ENCODE peak calls at places on chromosomes 4 and X, in six cellular contexts. One of them, this sample, is unnamed.

GRCh38 chr4:168716411-168717129 is 219.7 kb downstream of the PALLD start:
- DNase-seq in fibroblast of lung: no peak
- DNase-seq in mesenchymal stem cell: no peak
- DNase-seq in GM12878: no peak
- DNase-seq in mammary epithelial cell: no peak
- DNase-seq in colonic mucosa: no peak
- DNase-seq in this sample: no peak

GRCh38 chr4:141814499-141814898 is 178.1 kb downstream of the IL15 start:
- DNase-seq in fibroblast of lung: no peak
- DNase-seq in mesenchymal stem cell: no peak
- DNase-seq in GM12878: no peak
- DNase-seq in mammary epithelial cell: no peak
- DNase-seq in colonic mucosa: no peak
- DNase-seq in this sample: no peak

GRCh38 chr4:76095568-76095967 is 21.1 kb downstream of the ART3 start:
- DNase-seq in fibroblast of lung: no peak
- DNase-seq in mesenchymal stem cell: no peak
- DNase-seq in GM12878: no peak
- DNase-seq in mammary epithelial cell: peak; percentile 68
- DNase-seq in colonic mucosa: no peak
- DNase-seq in this sample: no peak

GRCh38 chr4:13988347-13989265 is 361.1 kb upstream of the BOD1L1 start:
- DNase-seq in fibroblast of lung: peak; percentile 98
- DNase-seq in mesenchymal stem cell: peak; percentile 86
- DNase-seq in GM12878: no peak
- DNase-seq in mammary epithelial cell: peak; percentile 94
- DNase-seq in colonic mucosa: peak; percentile 18
- DNase-seq in this sample: no peak

GRCh38 chr4:6470502-6471302 is 1.7 kb downstream of the PPP2R2C start:
- DNase-seq in fibroblast of lung: peak; percentile 41
- DNase-seq in mesenchymal stem cell: peak; percentile 13
- DNase-seq in GM12878: no peak
- DNase-seq in mammary epithelial cell: peak; percentile 30
- DNase-seq in colonic mucosa: peak; percentile 26
- DNase-seq in this sample: peak; percentile 66

GRCh38 chrX:15853586-15854079 is 980 bp downstream of the AP1S2 start:
- DNase-seq in fibroblast of lung: peak; percentile 21
- DNase-seq in mesenchymal stem cell: peak; percentile 25
- DNase-seq in GM12878: no peak
- DNase-seq in mammary epithelial cell: peak; percentile 7
- DNase-seq in colonic mucosa: no peak
- DNase-seq in this sample: peak; percentile 17

GRCh38 chr4:40301592-40301991 is 33.5 kb upstream of the CHRNA9 start:
- DNase-seq in fibroblast of lung: no peak
- DNase-seq in mesenchymal stem cell: no peak
- DNase-seq in GM12878: peak; percentile 85
- DNase-seq in mammary epithelial cell: no peak
- DNase-seq in colonic mucosa: no peak
- DNase-seq in this sample: no peak

GRCh38 chrX:43654431-43655150 is 1.5 kb upstream of the MAOA start:
- DNase-seq in fibroblast of lung: peak; percentile 87
- DNase-seq in mesenchymal stem cell: peak; percentile 95
- DNase-seq in GM12878: peak; percentile 19
- DNase-seq in mammary epithelial cell: peak; percentile 87
- DNase-seq in colonic mucosa: peak; percentile 92
- DNase-seq in this sample: peak; percentile 96

GRCh38 chrX:31931225-31931624 is 859.4 kb upstream of the FTHL17 start:
- DNase-seq in fibroblast of lung: peak; percentile 55
- DNase-seq in mesenchymal stem cell: peak; percentile 1
- DNase-seq in GM12878: no peak
- DNase-seq in mammary epithelial cell: peak; percentile 59
- DNase-seq in colonic mucosa: no peak
- DNase-seq in this sample: peak; percentile 6

GRCh38 chr4:51895158-51895557 is 52.2 kb downstream of the DCUN1D4 start:
- DNase-seq in fibroblast of lung: no peak
- DNase-seq in mesenchymal stem cell: no peak
- DNase-seq in GM12878: no peak
- DNase-seq in mammary epithelial cell: no peak
- DNase-seq in colonic mucosa: no peak
- DNase-seq in this sample: no peak

DNA sequence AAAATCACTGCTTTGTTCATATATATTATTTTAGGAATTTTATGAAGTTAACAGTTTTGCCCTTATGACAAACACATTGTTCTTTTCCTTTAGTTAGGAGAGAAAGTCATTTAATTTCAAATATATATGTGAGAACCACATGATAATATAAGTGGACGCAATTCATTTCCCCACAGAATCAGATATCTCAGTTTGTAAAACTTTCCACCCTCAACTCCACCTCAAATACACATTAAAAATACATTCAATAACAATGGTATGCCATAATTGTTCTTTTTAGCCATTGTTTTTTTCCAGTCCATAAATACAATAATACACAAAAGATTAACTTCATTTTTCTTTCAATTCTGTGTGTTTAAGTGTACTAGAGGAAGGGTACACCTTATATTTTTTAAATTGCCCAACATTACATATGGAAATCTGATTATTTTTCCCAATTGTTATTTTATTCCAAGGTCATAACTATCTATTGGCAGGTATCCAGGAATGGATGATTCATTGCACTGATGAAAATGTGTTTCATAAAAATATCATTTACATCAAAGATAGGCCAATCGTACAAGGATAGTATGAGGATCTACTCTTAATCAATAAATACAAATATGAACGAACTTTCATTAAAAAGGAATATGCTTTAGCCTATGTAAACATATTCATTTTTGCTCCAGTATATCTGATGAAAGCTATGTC is 125.0 kb downstream of the PPP3CA start:
- DNase-seq in fibroblast of lung: no peak
- DNase-seq in mesenchymal stem cell: no peak
- DNase-seq in GM12878: no peak
- DNase-seq in mammary epithelial cell: no peak
- DNase-seq in colonic mucosa: no peak
- DNase-seq in this sample: no peak
- H3K9ac ChIP-seq in fibroblast of lung: no peak overlapping the region
- H3K9ac ChIP-seq in mesenchymal stem cell: no peak overlapping the region
- H3K9ac ChIP-seq in GM12878: no peak overlapping the region
- H3K9ac ChIP-seq in mammary epithelial cell: no peak overlapping the region
- H3K9ac ChIP-seq in colonic mucosa: no peak overlapping the region
- H3K9ac ChIP-seq in this sample: no peak overlapping the region

DNA sequence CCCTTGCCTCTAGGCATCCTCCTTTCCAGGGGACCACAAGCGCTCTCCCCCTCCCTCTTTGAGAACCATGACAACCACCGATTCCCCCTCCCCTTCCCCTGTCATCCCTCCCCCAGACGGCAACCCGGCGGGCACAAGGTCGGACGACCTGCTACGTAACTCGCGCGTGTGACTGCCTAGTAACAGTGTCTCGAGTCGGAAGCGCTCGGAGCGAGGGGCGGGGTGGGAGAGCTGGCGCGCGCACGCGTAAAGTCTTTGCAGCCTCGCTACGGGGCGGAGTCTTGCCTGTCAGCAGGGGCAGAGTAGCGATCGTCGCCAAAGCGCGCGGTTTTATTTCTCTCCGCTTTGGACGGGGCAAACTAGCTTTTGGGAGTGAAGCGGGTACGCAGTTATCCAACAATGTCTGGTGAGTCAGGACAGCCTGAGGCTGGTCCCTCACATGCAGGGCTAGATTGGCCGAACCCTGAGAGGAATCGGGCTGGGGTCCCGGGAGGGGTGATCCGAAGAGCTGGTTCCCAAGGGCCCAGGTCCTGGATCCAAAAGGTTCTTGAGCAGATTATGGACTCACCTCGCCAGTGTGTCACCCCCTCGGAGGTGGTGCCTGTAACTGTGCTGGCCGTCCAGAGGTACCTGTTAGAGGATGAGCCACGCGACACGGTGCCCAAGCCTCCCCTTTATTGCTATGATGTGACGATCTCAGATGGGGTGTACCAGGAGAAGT is at the start of gene RADX:
- DNase-seq in fibroblast of lung: peak; percentile 75
- DNase-seq in mesenchymal stem cell: peak; percentile 86
- DNase-seq in GM12878: peak; percentile 49
- DNase-seq in mammary epithelial cell: peak; percentile 68
- DNase-seq in colonic mucosa: peak; percentile 83
- DNase-seq in this sample: peak; percentile 93
- H3K4me3 ChIP-seq in fibroblast of lung: peak within 1 kb of the TSS; percentile 74
- H3K4me3 ChIP-seq in mesenchymal stem cell: peak within 1 kb of the TSS; percentile 62
- H3K4me3 ChIP-seq in GM12878: peak within 1 kb of the TSS; percentile 73
- H3K4me3 ChIP-seq in mammary epithelial cell: peak within 1 kb of the TSS; percentile 36
- H3K4me3 ChIP-seq in colonic mucosa: peak within 1 kb of the TSS; percentile 41
- H3K4me3 ChIP-seq in this sample: peak within 1 kb of the TSS; percentile 57

GRCh38 chr4:7867701-7868429 is 71.8 kb downstream of the AFAP1 start:
- DNase-seq in fibroblast of lung: peak; percentile 63
- DNase-seq in mesenchymal stem cell: peak; percentile 34
- DNase-seq in GM12878: no peak
- DNase-seq in mammary epithelial cell: peak; percentile 34
- DNase-seq in colonic mucosa: no peak
- DNase-seq in this sample: no peak
- H3K27ac ChIP-seq in fibroblast of lung: no peak overlapping the region
- H3K27ac ChIP-seq in mesenchymal stem cell: no peak overlapping the region
- H3K27ac ChIP-seq in GM12878: no peak overlapping the region
- H3K27ac ChIP-seq in mammary epithelial cell: no peak overlapping the region
- H3K27ac ChIP-seq in colonic mucosa: no peak overlapping the region
- H3K27ac ChIP-seq in this sample: no peak overlapping the region

GRCh38 chr4:94641702-94642560 is 115.8 kb upstream of the BMPR1B start:
- DNase-seq in fibroblast of lung: peak; percentile 87
- DNase-seq in mesenchymal stem cell: peak; percentile 52
- DNase-seq in GM12878: no peak
- DNase-seq in mammary epithelial cell: peak; percentile 60
- DNase-seq in colonic mucosa: no peak
- DNase-seq in this sample: no peak
- H3K9ac ChIP-seq in fibroblast of lung: no peak overlapping the region
- H3K9ac ChIP-seq in mesenchymal stem cell: peak overlapping the region; percentile 37
- H3K9ac ChIP-seq in GM12878: no peak overlapping the region
- H3K9ac ChIP-seq in mammary epithelial cell: no peak overlapping the region
- H3K9ac ChIP-seq in colonic mucosa: no peak overlapping the region
- H3K9ac ChIP-seq in this sample: no peak overlapping the region

This sample was measured in neural progenitor cell.